ENCODE peak calls at places on chromosomes 1 and 21, in nine cellular contexts. One of them, this sample, is unnamed.

GRCh38 chr1:23704834-23705495 is 13.4 kb downstream of the RPL11 start:
- DNase-seq in coronary artery: no peak
- DNase-seq in epithelial cell of proximal tubule: no peak
- DNase-seq in brain microvascular endothelial cell: no peak
- DNase-seq in astrocyte of the spinal cord: no peak
- DNase-seq in body of pancreas: no peak
- DNase-seq in BJ: no peak
- DNase-seq in epithelial cell of esophagus: no peak
- DNase-seq in AG04450: no peak
- DNase-seq in this sample: no peak

GRCh38 chr1:1014896-1015681 is 1.8 kb downstream of the ISG15 start:
- DNase-seq in coronary artery: no peak
- DNase-seq in epithelial cell of proximal tubule: no peak
- DNase-seq in brain microvascular endothelial cell: no peak
- DNase-seq in astrocyte of the spinal cord: no peak
- DNase-seq in body of pancreas: no peak
- DNase-seq in BJ: no peak
- DNase-seq in epithelial cell of esophagus: no peak
- DNase-seq in AG04450: no peak
- DNase-seq in this sample: no peak

GRCh38 chr1:2545754-2546514 is 10.2 kb upstream of the TNFRSF14 start:
- DNase-seq in coronary artery: peak; percentile 95
- DNase-seq in epithelial cell of proximal tubule: no peak
- DNase-seq in brain microvascular endothelial cell: peak; percentile 51
- DNase-seq in astrocyte of the spinal cord: peak; percentile 67
- DNase-seq in body of pancreas: peak; percentile 95
- DNase-seq in BJ: no peak
- DNase-seq in epithelial cell of esophagus: peak; percentile 64
- DNase-seq in AG04450: no peak
- DNase-seq in this sample: peak; percentile 57

GRCh38 chr1:232016636-232017035 is 390.0 kb downstream of the DISC1 start:
- DNase-seq in coronary artery: no peak
- DNase-seq in epithelial cell of proximal tubule: no peak
- DNase-seq in brain microvascular endothelial cell: no peak
- DNase-seq in astrocyte of the spinal cord: peak; percentile 16
- DNase-seq in body of pancreas: no peak
- DNase-seq in BJ: peak; percentile 26
- DNase-seq in epithelial cell of esophagus: no peak
- DNase-seq in AG04450: peak; percentile 37
- DNase-seq in this sample: no peak

GRCh38 chr1:96234299-96234698 is 487.3 kb upstream of the PTBP2 start:
- DNase-seq in coronary artery: no peak
- DNase-seq in epithelial cell of proximal tubule: no peak
- DNase-seq in brain microvascular endothelial cell: peak; percentile 58
- DNase-seq in astrocyte of the spinal cord: peak; percentile 66
- DNase-seq in body of pancreas: peak; percentile 70
- DNase-seq in BJ: no peak
- DNase-seq in epithelial cell of esophagus: peak; percentile 78
- DNase-seq in AG04450: no peak
- DNase-seq in this sample: peak; percentile 75

GRCh38 chr21:25963186-25963585 is 207.4 kb downstream of the APP start:
- DNase-seq in coronary artery: no peak
- DNase-seq in epithelial cell of proximal tubule: peak; percentile 76
- DNase-seq in brain microvascular endothelial cell: no peak
- DNase-seq in astrocyte of the spinal cord: peak; percentile 78
- DNase-seq in body of pancreas: no peak
- DNase-seq in BJ: no peak
- DNase-seq in epithelial cell of esophagus: peak; percentile 83
- DNase-seq in AG04450: no peak
- DNase-seq in this sample: peak; percentile 74

GRCh38 chr1:5686195-5686594 is 306.0 kb downstream of the NPHP4 start:
- DNase-seq in coronary artery: no peak
- DNase-seq in epithelial cell of proximal tubule: no peak
- DNase-seq in brain microvascular endothelial cell: no peak
- DNase-seq in astrocyte of the spinal cord: no peak
- DNase-seq in body of pancreas: no peak
- DNase-seq in BJ: no peak
- DNase-seq in epithelial cell of esophagus: no peak
- DNase-seq in AG04450: no peak
- DNase-seq in this sample: no peak

GRCh38 chr1:204130178-204130577 is 21.7 kb downstream of the ETNK2 start:
- DNase-seq in coronary artery: no peak
- DNase-seq in epithelial cell of proximal tubule: no peak
- DNase-seq in brain microvascular endothelial cell: no peak
- DNase-seq in astrocyte of the spinal cord: no peak
- DNase-seq in body of pancreas: peak; percentile 97
- DNase-seq in BJ: no peak
- DNase-seq in epithelial cell of esophagus: no peak
- DNase-seq in AG04450: no peak
- DNase-seq in this sample: no peak

GRCh38 chr1:60108223-60108622 is 34.7 kb upstream of the C1orf87 start:
- DNase-seq in coronary artery: no peak
- DNase-seq in epithelial cell of proximal tubule: peak; percentile 54
- DNase-seq in brain microvascular endothelial cell: no peak
- DNase-seq in astrocyte of the spinal cord: peak; percentile 6
- DNase-seq in body of pancreas: no peak
- DNase-seq in BJ: no peak
- DNase-seq in epithelial cell of esophagus: no peak
- DNase-seq in AG04450: no peak
- DNase-seq in this sample: no peak

GRCh38 chr1:53869454-53870117 is 20.0 kb downstream of the YIPF1 start:
- DNase-seq in coronary artery: no peak
- DNase-seq in epithelial cell of proximal tubule: no peak
- DNase-seq in brain microvascular endothelial cell: no peak
- DNase-seq in astrocyte of the spinal cord: no peak
- DNase-seq in body of pancreas: no peak
- DNase-seq in BJ: no peak
- DNase-seq in epithelial cell of esophagus: no peak
- DNase-seq in AG04450: no peak
- DNase-seq in this sample: no peak

GRCh38 chr21:36437745-36438128 is 42.2 kb downstream of the CLDN14 start:
- DNase-seq in coronary artery: no peak
- DNase-seq in epithelial cell of proximal tubule: no peak
- DNase-seq in brain microvascular endothelial cell: peak; percentile 97
- DNase-seq in astrocyte of the spinal cord: peak; percentile 75
- DNase-seq in body of pancreas: peak; percentile 45
- DNase-seq in BJ: peak; percentile 40
- DNase-seq in epithelial cell of esophagus: peak; percentile 63
- DNase-seq in AG04450: peak; percentile 49
- DNase-seq in this sample: peak; percentile 80

GRCh38 chr1:204390731-204391466 is 20.7 kb downstream of the PPP1R15B start:
- DNase-seq in coronary artery: no peak
- DNase-seq in epithelial cell of proximal tubule: no peak
- DNase-seq in brain microvascular endothelial cell: no peak
- DNase-seq in astrocyte of the spinal cord: peak; percentile 22
- DNase-seq in body of pancreas: no peak
- DNase-seq in BJ: no peak
- DNase-seq in epithelial cell of esophagus: no peak
- DNase-seq in AG04450: no peak
- DNase-seq in this sample: peak; percentile 40

GRCh38 chr21:32360401-32360981 is 32.3 kb downstream of the URB1 start:
- DNase-seq in coronary artery: no peak
- DNase-seq in epithelial cell of proximal tubule: no peak
- DNase-seq in brain microvascular endothelial cell: no peak
- DNase-seq in astrocyte of the spinal cord: no peak
- DNase-seq in body of pancreas: no peak
- DNase-seq in BJ: no peak
- DNase-seq in epithelial cell of esophagus: peak; percentile 80
- DNase-seq in AG04450: no peak
- DNase-seq in this sample: no peak

GRCh38 chr1:224644553-224645154 is 28.5 kb downstream of the CNIH3 start:
- DNase-seq in coronary artery: no peak
- DNase-seq in epithelial cell of proximal tubule: no peak
- DNase-seq in brain microvascular endothelial cell: peak; percentile 41
- DNase-seq in astrocyte of the spinal cord: peak; percentile 54
- DNase-seq in body of pancreas: peak; percentile 62
- DNase-seq in BJ: no peak
- DNase-seq in epithelial cell of esophagus: peak; percentile 67
- DNase-seq in AG04450: no peak
- DNase-seq in this sample: peak; percentile 64

GRCh38 chr1:106620521-106620954 is 435.9 kb upstream of the PRMT6 start:
- DNase-seq in coronary artery: no peak
- DNase-seq in epithelial cell of proximal tubule: peak; percentile 78
- DNase-seq in brain microvascular endothelial cell: peak; percentile 2
- DNase-seq in astrocyte of the spinal cord: peak; percentile 80
- DNase-seq in body of pancreas: no peak
- DNase-seq in BJ: no peak
- DNase-seq in epithelial cell of esophagus: peak; percentile 98
- DNase-seq in AG04450: no peak
- DNase-seq in this sample: peak; percentile 5

GRCh38 chr1:164754088-164754600 is 195.2 kb downstream of the PBX1 start:
- DNase-seq in coronary artery: peak; percentile 76
- DNase-seq in epithelial cell of proximal tubule: no peak
- DNase-seq in brain microvascular endothelial cell: no peak
- DNase-seq in astrocyte of the spinal cord: peak; percentile 29
- DNase-seq in body of pancreas: peak; percentile 69
- DNase-seq in BJ: no peak
- DNase-seq in epithelial cell of esophagus: peak; percentile 21
- DNase-seq in AG04450: no peak
- DNase-seq in this sample: peak; percentile 89

GRCh38 chr1:153507926-153508583 is 27.7 kb downstream of the S100A6 start:
- DNase-seq in coronary artery: no peak
- DNase-seq in epithelial cell of proximal tubule: no peak
- DNase-seq in brain microvascular endothelial cell: no peak
- DNase-seq in astrocyte of the spinal cord: no peak
- DNase-seq in body of pancreas: no peak
- DNase-seq in BJ: no peak
- DNase-seq in epithelial cell of esophagus: no peak
- DNase-seq in AG04450: no peak
- DNase-seq in this sample: no peak

GRCh38 chr1:93567255-93567918 is 114.2 kb downstream of the BCAR3 start:
- DNase-seq in coronary artery: no peak
- DNase-seq in epithelial cell of proximal tubule: no peak
- DNase-seq in brain microvascular endothelial cell: peak; percentile 93
- DNase-seq in astrocyte of the spinal cord: peak; percentile 79
- DNase-seq in body of pancreas: no peak
- DNase-seq in BJ: peak; percentile 69
- DNase-seq in epithelial cell of esophagus: peak; percentile 82
- DNase-seq in AG04450: peak; percentile 77
- DNase-seq in this sample: peak; percentile 95

GRCh38 chr1:179816196-179816960 is 61.2 kb downstream of the TOR1AIP2 start:
- DNase-seq in coronary artery: no peak
- DNase-seq in epithelial cell of proximal tubule: peak; percentile 18
- DNase-seq in brain microvascular endothelial cell: no peak
- DNase-seq in astrocyte of the spinal cord: peak; percentile 45
- DNase-seq in body of pancreas: peak; percentile 37
- DNase-seq in BJ: no peak
- DNase-seq in epithelial cell of esophagus: no peak
- DNase-seq in AG04450: no peak
- DNase-seq in this sample: peak; percentile 53

GRCh38 chr21:44626673-44627143 is at the start of gene KRTAP10-9:
- DNase-seq in coronary artery: peak; percentile 55
- DNase-seq in epithelial cell of proximal tubule: no peak
- DNase-seq in brain microvascular endothelial cell: no peak
- DNase-seq in astrocyte of the spinal cord: no peak
- DNase-seq in body of pancreas: no peak
- DNase-seq in BJ: no peak
- DNase-seq in epithelial cell of esophagus: no peak
- DNase-seq in AG04450: no peak
- DNase-seq in this sample: no peak

DNA sequence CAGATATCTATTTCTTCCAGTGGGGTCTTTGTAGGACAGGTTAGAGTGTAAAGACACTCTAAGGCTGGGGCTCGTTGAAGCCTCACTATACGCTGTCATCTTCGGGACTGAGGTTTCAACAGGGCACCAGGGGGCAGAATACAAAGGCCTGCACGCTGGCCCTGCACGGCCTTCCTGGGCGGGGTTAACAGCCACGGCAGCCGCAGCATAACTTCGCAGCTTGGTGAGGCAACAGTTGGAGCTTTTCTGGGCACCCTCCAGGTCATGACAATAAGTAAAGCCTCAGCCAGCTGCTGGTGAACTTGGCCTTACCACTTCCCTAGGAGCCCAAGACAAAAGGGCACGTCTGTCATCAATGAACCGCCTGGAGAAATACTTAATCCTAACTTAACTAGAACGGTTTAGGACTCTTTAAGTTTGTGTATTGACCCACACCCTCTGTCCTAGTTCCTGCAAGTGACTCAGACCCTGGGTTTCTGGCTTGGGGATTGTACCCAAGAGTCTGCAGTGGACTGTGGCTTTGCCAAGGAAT is 2.3 kb upstream of the RUNX1 start:
- DNase-seq in coronary artery: peak; percentile 86
- DNase-seq in epithelial cell of proximal tubule: no peak
- DNase-seq in brain microvascular endothelial cell: peak; percentile 71
- DNase-seq in astrocyte of the spinal cord: peak; percentile 89
- DNase-seq in body of pancreas: peak; percentile 87
- DNase-seq in BJ: no peak
- DNase-seq in epithelial cell of esophagus: peak; percentile 83
- DNase-seq in AG04450: no peak
- DNase-seq in this sample: peak; percentile 95
- H3K4me3 ChIP-seq in coronary artery: no peak overlapping the region
- H3K4me3 ChIP-seq in epithelial cell of proximal tubule: no peak overlapping the region
- H3K4me3 ChIP-seq in brain microvascular endothelial cell: no peak overlapping the region
- H3K4me3 ChIP-seq in astrocyte of the spinal cord: no peak overlapping the region
- H3K4me3 ChIP-seq in body of pancreas: no peak overlapping the region
- H3K4me3 ChIP-seq in BJ: no peak overlapping the region
- H3K4me3 ChIP-seq in epithelial cell of esophagus: no peak overlapping the region
- H3K4me3 ChIP-seq in AG04450: no peak overlapping the region
- H3K4me3 ChIP-seq in this sample: no peak overlapping the region

GRCh38 chr1:7120863-7121621 is 335.8 kb downstream of the CAMTA1 start:
- DNase-seq in coronary artery: no peak
- DNase-seq in epithelial cell of proximal tubule: no peak
- DNase-seq in brain microvascular endothelial cell: no peak
- DNase-seq in astrocyte of the spinal cord: peak; percentile 56
- DNase-seq in body of pancreas: peak; percentile 20
- DNase-seq in BJ: no peak
- DNase-seq in epithelial cell of esophagus: no peak
- DNase-seq in AG04450: no peak
- DNase-seq in this sample: no peak
- TF ChIP-seq CTCF in coronary artery: no peak
- TF ChIP-seq CTCF in epithelial cell of proximal tubule: peak; percentile 58
- TF ChIP-seq CTCF in brain microvascular endothelial cell: peak; percentile 49
- TF ChIP-seq CTCF in astrocyte of the spinal cord: peak; percentile 34
- TF ChIP-seq CTCF in body of pancreas: peak; percentile 21
- TF ChIP-seq CTCF in BJ: no peak
- TF ChIP-seq CTCF in epithelial cell of esophagus: no peak
- TF ChIP-seq CTCF in AG04450: peak; percentile 19
- TF ChIP-seq CTCF in this sample: no peak

DNA sequence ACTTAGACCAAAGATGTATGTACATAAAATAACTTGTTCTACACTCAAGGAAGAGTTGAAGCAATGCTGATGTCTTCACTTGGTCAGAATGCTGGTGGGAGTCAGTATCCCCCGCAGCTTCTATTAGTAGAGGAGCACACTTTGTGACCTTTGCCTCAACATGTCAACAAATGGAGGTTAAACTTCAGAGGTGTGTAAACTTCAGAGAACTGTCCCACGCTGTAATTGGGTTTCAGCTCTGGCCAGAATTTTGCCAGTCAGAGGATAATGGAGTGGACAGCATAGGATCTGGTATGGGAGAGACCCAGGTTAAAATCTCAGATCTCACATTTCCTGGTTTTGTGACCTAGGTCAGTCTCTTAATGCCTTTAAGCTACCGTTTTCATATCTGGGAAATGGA is 107.6 kb upstream of the ZNF644 start:
- DNase-seq in coronary artery: no peak
- DNase-seq in epithelial cell of proximal tubule: no peak
- DNase-seq in brain microvascular endothelial cell: no peak
- DNase-seq in astrocyte of the spinal cord: no peak
- DNase-seq in body of pancreas: no peak
- DNase-seq in BJ: no peak
- DNase-seq in epithelial cell of esophagus: no peak
- DNase-seq in AG04450: no peak
- DNase-seq in this sample: no peak
- H3K4me3 ChIP-seq in coronary artery: no peak overlapping the region
- H3K4me3 ChIP-seq in epithelial cell of proximal tubule: no peak overlapping the region
- H3K4me3 ChIP-seq in brain microvascular endothelial cell: no peak overlapping the region
- H3K4me3 ChIP-seq in astrocyte of the spinal cord: no peak overlapping the region
- H3K4me3 ChIP-seq in body of pancreas: no peak overlapping the region
- H3K4me3 ChIP-seq in BJ: no peak overlapping the region
- H3K4me3 ChIP-seq in epithelial cell of esophagus: no peak overlapping the region
- H3K4me3 ChIP-seq in AG04450: no peak overlapping the region
- H3K4me3 ChIP-seq in this sample: no peak overlapping the region

GRCh38 chr1:81800741-81801031 is at the start of gene ADGRL2:
- DNase-seq in coronary artery: no peak
- DNase-seq in epithelial cell of proximal tubule: no peak
- DNase-seq in brain microvascular endothelial cell: no peak
- DNase-seq in astrocyte of the spinal cord: no peak
- DNase-seq in body of pancreas: no peak
- DNase-seq in BJ: no peak
- DNase-seq in epithelial cell of esophagus: no peak
- DNase-seq in AG04450: no peak
- DNase-seq in this sample: no peak
- TF ChIP-seq CTCF in coronary artery: no peak
- TF ChIP-seq CTCF in epithelial cell of proximal tubule: no peak
- TF ChIP-seq CTCF in brain microvascular endothelial cell: no peak
- TF ChIP-seq CTCF in astrocyte of the spinal cord: no peak
- TF ChIP-seq CTCF in body of pancreas: no peak
- TF ChIP-seq CTCF in BJ: no peak
- TF ChIP-seq CTCF in epithelial cell of esophagus: no peak
- TF ChIP-seq CTCF in AG04450: no peak
- TF ChIP-seq CTCF in this sample: no peak